ENCODE peak calls at places on chromosomes 6 and 20, in six cellular contexts. H, M, W, K, G and P are unnamed samples.
A peak's percentile ranks its signal among the peaks of the same experiment; 100 is the strongest.

GRCh38 chr6:52497652-52498408 is 77.7 kb downstream of the EFHC1 start:
- DNase-seq in H (no peak), M (no peak), W (no peak), K (no peak), G (no peak), P (no peak)

GRCh38 chr20:831251-831650 is 2.3 kb upstream of the FAM110A start:
- DNase-seq in H (no peak), M (no peak), W (no peak), K (no peak), G (no peak), P (no peak)

GRCh38 chr20:16350465-16350864 is 222.8 kb downstream of the KIF16B start:
- DNase-seq in H (no peak), M (no peak), W (no peak), K (peak; percentile 23), G (peak; percentile 16), P (no peak)

GRCh38 chr20:32972181-32973076 is 31.8 kb downstream of the SUN5 start:
- DNase-seq in H (peak; percentile 64), M (peak; percentile 76), W (peak; percentile 75), K (no peak), G (no peak), P (peak; percentile 79)

GRCh38 chr6:134238006-134238405 is 79.9 kb downstream of the SGK1 start:
- DNase-seq in H (no peak), M (no peak), W (no peak), K (no peak), G (no peak), P (no peak)

GRCh38 chr6:46509981-46510510 is 18.8 kb upstream of the RCAN2 start:
- DNase-seq in H (no peak), M (no peak), W (no peak), K (no peak), G (no peak), P (no peak)

GRCh38 chr20:53606364-53606985 is 12.8 kb upstream of the ZNF217 start:
- DNase-seq in H (no peak), M (no peak), W (no peak), K (no peak), G (peak; percentile 77), P (no peak)

GRCh38 chr20:23235173-23236027 is 115.2 kb upstream of the NXT1 start:
- DNase-seq in H (peak; percentile 39), M (no peak), W (no peak), K (peak; percentile 47), G (peak; percentile 65), P (no peak)

GRCh38 chr6:25660512-25660911 is 8.5 kb downstream of the SCGN start:
- DNase-seq in H (no peak), M (no peak), W (no peak), K (peak; percentile 6), G (peak; percentile 8), P (no peak)